ENCODE peak calls at places on chromosomes 4 and X, in ten cellular contexts. One of them, this sample, is unnamed.

GRCh38 chr4:13238936-13239335 is 245.2 kb downstream of the RAB28 start:
- DNase-seq in right lobe of liver: no peak
- DNase-seq in DND-41: no peak
- DNase-seq in stomach: no peak
- DNase-seq in PC-3: no peak
- DNase-seq in CD8-positive, alpha-beta T cell: no peak
- DNase-seq in sigmoid colon: no peak
- DNase-seq in Peyer's patch: no peak
- DNase-seq in kidney: no peak
- DNase-seq in fibroblast of lung: no peak
- DNase-seq in this sample: no peak

GRCh38 chr4:110260299-110260698 is 61.9 kb upstream of the ELOVL6 start:
- DNase-seq in right lobe of liver: no peak
- DNase-seq in DND-41: no peak
- DNase-seq in stomach: no peak
- DNase-seq in PC-3: no peak
- DNase-seq in CD8-positive, alpha-beta T cell: no peak
- DNase-seq in sigmoid colon: no peak
- DNase-seq in Peyer's patch: no peak
- DNase-seq in kidney: no peak
- DNase-seq in fibroblast of lung: no peak
- DNase-seq in this sample: no peak

GRCh38 chrX:45845142-45845541 is 644.5 kb upstream of the DIPK2B start:
- DNase-seq in right lobe of liver: no peak
- DNase-seq in DND-41: no peak
- DNase-seq in stomach: no peak
- DNase-seq in PC-3: no peak
- DNase-seq in CD8-positive, alpha-beta T cell: no peak
- DNase-seq in sigmoid colon: no peak
- DNase-seq in Peyer's patch: no peak
- DNase-seq in kidney: no peak
- DNase-seq in fibroblast of lung: no peak
- DNase-seq in this sample: no peak

GRCh38 chr4:180637616-180638015 is 1605.6 kb upstream of the TENM3 start:
- DNase-seq in right lobe of liver: no peak
- DNase-seq in DND-41: no peak
- DNase-seq in stomach: no peak
- DNase-seq in PC-3: no peak
- DNase-seq in CD8-positive, alpha-beta T cell: no peak
- DNase-seq in sigmoid colon: no peak
- DNase-seq in Peyer's patch: no peak
- DNase-seq in kidney: no peak
- DNase-seq in fibroblast of lung: no peak
- DNase-seq in this sample: no peak

GRCh38 chr4:189090174-189090814 is 850.4 kb upstream of the FRG1 start:
- DNase-seq in right lobe of liver: no peak
- DNase-seq in DND-41: no peak
- DNase-seq in stomach: no peak
- DNase-seq in PC-3: peak; percentile 25
- DNase-seq in CD8-positive, alpha-beta T cell: no peak
- DNase-seq in sigmoid colon: no peak
- DNase-seq in Peyer's patch: no peak
- DNase-seq in kidney: no peak
- DNase-seq in fibroblast of lung: peak; percentile 36
- DNase-seq in this sample: no peak

GRCh38 chr4:138438608-138439007 is 196.5 kb upstream of the SLC7A11 start:
- DNase-seq in right lobe of liver: no peak
- DNase-seq in DND-41: no peak
- DNase-seq in stomach: no peak
- DNase-seq in PC-3: no peak
- DNase-seq in CD8-positive, alpha-beta T cell: no peak
- DNase-seq in sigmoid colon: no peak
- DNase-seq in Peyer's patch: no peak
- DNase-seq in kidney: no peak
- DNase-seq in fibroblast of lung: peak; percentile 27
- DNase-seq in this sample: no peak

GRCh38 chr4:101127176-101127790 is 220.0 kb downstream of the PPP3CA start:
- DNase-seq in right lobe of liver: no peak
- DNase-seq in DND-41: no peak
- DNase-seq in stomach: no peak
- DNase-seq in PC-3: no peak
- DNase-seq in CD8-positive, alpha-beta T cell: no peak
- DNase-seq in sigmoid colon: no peak
- DNase-seq in Peyer's patch: no peak
- DNase-seq in kidney: no peak
- DNase-seq in fibroblast of lung: no peak
- DNase-seq in this sample: no peak

GRCh38 chr4:62644372-62644771 is 1444.2 kb downstream of the ADGRL3 start:
- DNase-seq in right lobe of liver: no peak
- DNase-seq in DND-41: no peak
- DNase-seq in stomach: no peak
- DNase-seq in PC-3: peak; percentile 74
- DNase-seq in CD8-positive, alpha-beta T cell: no peak
- DNase-seq in sigmoid colon: no peak
- DNase-seq in Peyer's patch: no peak
- DNase-seq in kidney: no peak
- DNase-seq in fibroblast of lung: peak; percentile 48
- DNase-seq in this sample: no peak

GRCh38 chr4:174483792-174484191 is 38.5 kb downstream of the HPGD start:
- DNase-seq in right lobe of liver: no peak
- DNase-seq in DND-41: no peak
- DNase-seq in stomach: no peak
- DNase-seq in PC-3: no peak
- DNase-seq in CD8-positive, alpha-beta T cell: no peak
- DNase-seq in sigmoid colon: no peak
- DNase-seq in Peyer's patch: no peak
- DNase-seq in kidney: no peak
- DNase-seq in fibroblast of lung: no peak
- DNase-seq in this sample: no peak

GRCh38 chr4:186707996-186708395 is 15.7 kb downstream of the FAT1 start:
- DNase-seq in right lobe of liver: no peak
- DNase-seq in DND-41: no peak
- DNase-seq in stomach: no peak
- DNase-seq in PC-3: no peak
- DNase-seq in CD8-positive, alpha-beta T cell: no peak
- DNase-seq in sigmoid colon: no peak
- DNase-seq in Peyer's patch: no peak
- DNase-seq in kidney: no peak
- DNase-seq in fibroblast of lung: no peak
- DNase-seq in this sample: no peak

GRCh38 chr4:113683143-113683542 is 78.4 kb downstream of the CAMK2D start:
- DNase-seq in right lobe of liver: no peak
- DNase-seq in DND-41: peak; percentile 65
- DNase-seq in stomach: no peak
- DNase-seq in PC-3: no peak
- DNase-seq in CD8-positive, alpha-beta T cell: peak; percentile 61
- DNase-seq in sigmoid colon: no peak
- DNase-seq in Peyer's patch: no peak
- DNase-seq in kidney: no peak
- DNase-seq in fibroblast of lung: no peak
- DNase-seq in this sample: peak; percentile 77

DNA sequence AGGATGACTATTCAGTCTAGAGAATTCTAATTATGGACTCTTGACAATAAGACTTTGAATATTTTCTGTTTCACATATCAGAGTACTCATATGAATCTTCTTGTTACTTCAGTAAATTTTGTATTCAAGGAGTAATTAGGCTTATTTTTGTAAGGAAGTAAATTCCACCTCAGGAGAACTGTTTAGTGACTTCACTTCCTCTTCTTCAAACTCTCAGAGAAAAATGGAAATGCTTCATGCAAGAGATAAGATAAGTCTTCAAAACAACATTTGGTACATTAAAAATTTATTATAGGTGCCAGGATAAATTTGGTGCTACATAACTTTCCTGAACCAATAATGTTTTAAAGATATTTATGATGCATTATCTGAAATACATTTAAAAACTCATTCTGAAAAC is 1421.9 kb downstream of the PCDH7 start:
- DNase-seq in right lobe of liver: no peak
- DNase-seq in DND-41: no peak
- DNase-seq in stomach: no peak
- DNase-seq in PC-3: no peak
- DNase-seq in CD8-positive, alpha-beta T cell: no peak
- DNase-seq in sigmoid colon: no peak
- DNase-seq in Peyer's patch: no peak
- DNase-seq in kidney: no peak
- DNase-seq in fibroblast of lung: no peak
- DNase-seq in this sample: no peak
- H3K27ac ChIP-seq in right lobe of liver: no peak overlapping the region
- H3K27ac ChIP-seq in DND-41: no peak overlapping the region
- H3K27ac ChIP-seq in stomach: no peak overlapping the region
- H3K27ac ChIP-seq in PC-3: no peak overlapping the region
- H3K27ac ChIP-seq in CD8-positive, alpha-beta T cell: no peak overlapping the region
- H3K27ac ChIP-seq in sigmoid colon: no peak overlapping the region
- H3K27ac ChIP-seq in Peyer's patch: no peak overlapping the region
- H3K27ac ChIP-seq in kidney: no peak overlapping the region
- H3K27ac ChIP-seq in fibroblast of lung: no peak overlapping the region
- H3K27ac ChIP-seq in this sample: no peak overlapping the region

DNA sequence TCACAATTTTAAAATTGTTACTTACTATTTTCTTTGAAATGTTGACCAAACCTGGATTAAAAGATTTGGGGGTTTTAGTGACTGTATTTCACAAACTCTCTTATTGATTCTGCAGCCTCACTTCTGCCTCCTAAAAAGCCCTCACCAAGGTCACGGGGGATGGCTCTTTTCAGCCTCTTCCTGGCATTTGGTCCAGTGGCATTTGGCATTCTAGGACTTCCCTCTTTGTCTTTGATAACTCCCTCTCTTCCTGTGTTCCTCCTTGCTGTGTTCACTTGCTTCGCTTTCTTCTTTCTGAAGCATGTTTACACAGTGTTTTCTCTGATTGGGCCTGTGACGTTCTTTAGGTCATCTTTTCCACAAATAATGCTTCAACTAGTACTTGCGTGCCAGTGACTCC is 21.5 kb downstream of the PKD2 start:
- DNase-seq in right lobe of liver: no peak
- DNase-seq in DND-41: no peak
- DNase-seq in stomach: no peak
- DNase-seq in PC-3: no peak
- DNase-seq in CD8-positive, alpha-beta T cell: no peak
- DNase-seq in sigmoid colon: no peak
- DNase-seq in Peyer's patch: no peak
- DNase-seq in kidney: no peak
- DNase-seq in fibroblast of lung: no peak
- DNase-seq in this sample: no peak
- H3K36me3 ChIP-seq in right lobe of liver: no peaks in the 10 kb centered on the region
- H3K36me3 ChIP-seq in DND-41: peaks cover 47% of the 10 kb centered on the region
- H3K36me3 ChIP-seq in stomach: no peaks in the 10 kb centered on the region
- H3K36me3 ChIP-seq in PC-3: peaks cover 6% of the 10 kb centered on the region
- H3K36me3 ChIP-seq in CD8-positive, alpha-beta T cell: no peaks in the 10 kb centered on the region
- H3K36me3 ChIP-seq in sigmoid colon: peaks cover 18% of the 10 kb centered on the region
- H3K36me3 ChIP-seq in Peyer's patch: no peaks in the 10 kb centered on the region
- H3K36me3 ChIP-seq in kidney: peaks cover 4% of the 10 kb centered on the region
- H3K36me3 ChIP-seq in fibroblast of lung: peaks cover 4% of the 10 kb centered on the region
- H3K36me3 ChIP-seq in this sample: no peaks in the 10 kb centered on the region

DNA sequence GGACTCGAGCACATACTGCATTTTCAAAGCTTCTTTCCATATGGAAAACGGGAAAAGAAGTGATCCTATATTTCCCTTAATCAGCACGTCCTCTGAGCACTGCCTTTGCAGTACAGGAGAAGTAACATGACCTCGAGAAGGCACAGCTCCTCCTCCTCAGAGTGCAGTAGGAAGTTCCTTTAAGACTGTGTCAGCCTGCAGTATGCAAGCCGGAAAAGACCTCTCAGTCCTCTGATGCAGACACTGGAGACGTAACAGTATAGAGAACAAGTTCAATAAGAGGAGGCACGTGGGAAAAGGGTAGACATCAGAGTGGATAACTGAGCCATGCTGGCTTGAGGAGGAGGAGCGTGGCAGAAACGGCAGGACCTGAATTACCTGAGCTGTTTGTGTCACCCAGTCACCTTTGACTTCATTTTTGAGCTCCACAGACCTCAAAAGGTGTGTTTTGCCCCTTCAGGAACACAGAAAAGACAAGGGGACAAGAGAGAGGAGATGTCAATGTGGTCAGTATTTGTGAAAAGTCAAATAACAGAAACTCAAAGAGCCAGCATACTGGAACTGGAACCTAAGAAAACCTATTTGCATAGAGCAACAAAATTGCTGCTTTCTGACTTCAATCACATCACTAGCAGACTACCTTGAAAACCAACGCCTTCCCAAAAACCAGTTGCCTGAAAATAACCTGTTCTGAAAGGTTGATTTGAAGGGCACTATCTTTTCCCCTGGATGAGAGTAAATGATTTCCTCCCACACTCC is 20.8 kb downstream of the IRF2 start:
- DNase-seq in right lobe of liver: no peak
- DNase-seq in DND-41: peak; percentile 10
- DNase-seq in stomach: peak; percentile 49
- DNase-seq in PC-3: peak; percentile 42
- DNase-seq in CD8-positive, alpha-beta T cell: peak; percentile 46
- DNase-seq in sigmoid colon: no peak
- DNase-seq in Peyer's patch: no peak
- DNase-seq in kidney: no peak
- DNase-seq in fibroblast of lung: peak; percentile 83
- DNase-seq in this sample: peak; percentile 77
- H3K4me1 ChIP-seq in right lobe of liver: no peaks in the 10 kb centered on the region
- H3K4me1 ChIP-seq in DND-41: no peaks in the 10 kb centered on the region
- H3K4me1 ChIP-seq in stomach: peaks cover 67% of the 10 kb centered on the region
- H3K4me1 ChIP-seq in PC-3: peaks cover 27% of the 10 kb centered on the region
- H3K4me1 ChIP-seq in CD8-positive, alpha-beta T cell: peaks cover 35% of the 10 kb centered on the region
- H3K4me1 ChIP-seq in sigmoid colon: no peaks in the 10 kb centered on the region
- H3K4me1 ChIP-seq in Peyer's patch: peaks cover 8% of the 10 kb centered on the region
- H3K4me1 ChIP-seq in kidney: peaks cover 24% of the 10 kb centered on the region
- H3K4me1 ChIP-seq in fibroblast of lung: peaks cover 22% of the 10 kb centered on the region
- H3K4me1 ChIP-seq in this sample: peaks cover 18% of the 10 kb centered on the region

GRCh38 chr4:6925357-6925836 is 15.8 kb downstream of the TBC1D14 start:
- DNase-seq in right lobe of liver: no peak
- DNase-seq in DND-41: no peak
- DNase-seq in stomach: no peak
- DNase-seq in PC-3: no peak
- DNase-seq in CD8-positive, alpha-beta T cell: no peak
- DNase-seq in sigmoid colon: peak; percentile 80
- DNase-seq in Peyer's patch: no peak
- DNase-seq in kidney: no peak
- DNase-seq in fibroblast of lung: no peak
- DNase-seq in this sample: no peak

GRCh38 chr4:6929339-6929734 is 19.7 kb downstream of the TBC1D14 start:
- DNase-seq in right lobe of liver: no peak
- DNase-seq in DND-41: no peak
- DNase-seq in stomach: no peak
- DNase-seq in PC-3: no peak
- DNase-seq in CD8-positive, alpha-beta T cell: no peak
- DNase-seq in sigmoid colon: no peak
- DNase-seq in Peyer's patch: no peak
- DNase-seq in kidney: no peak
- DNase-seq in fibroblast of lung: no peak
- DNase-seq in this sample: no peak

GRCh38 chr4:6926081-6926480 is 16.5 kb downstream of the TBC1D14 start:
- DNase-seq in right lobe of liver: no peak
- DNase-seq in DND-41: no peak
- DNase-seq in stomach: no peak
- DNase-seq in PC-3: no peak
- DNase-seq in CD8-positive, alpha-beta T cell: no peak
- DNase-seq in sigmoid colon: no peak
- DNase-seq in Peyer's patch: no peak
- DNase-seq in kidney: no peak
- DNase-seq in fibroblast of lung: no peak
- DNase-seq in this sample: no peak

GRCh38 chr4:6928067-6928466 is 18.4 kb downstream of the TBC1D14 start:
- DNase-seq in right lobe of liver: no peak
- DNase-seq in DND-41: no peak
- DNase-seq in stomach: no peak
- DNase-seq in PC-3: no peak
- DNase-seq in CD8-positive, alpha-beta T cell: no peak
- DNase-seq in sigmoid colon: no peak
- DNase-seq in Peyer's patch: no peak
- DNase-seq in kidney: no peak
- DNase-seq in fibroblast of lung: no peak
- DNase-seq in this sample: no peak

GRCh38 chr4:6926681-6927478 is 17.3 kb downstream of the TBC1D14 start:
- DNase-seq in right lobe of liver: peak; percentile 85
- DNase-seq in DND-41: peak; percentile 43
- DNase-seq in stomach: peak; percentile 62
- DNase-seq in PC-3: no peak
- DNase-seq in CD8-positive, alpha-beta T cell: peak; percentile 65
- DNase-seq in sigmoid colon: no peak
- DNase-seq in Peyer's patch: peak; percentile 90
- DNase-seq in kidney: no peak
- DNase-seq in fibroblast of lung: peak; percentile 66
- DNase-seq in this sample: peak; percentile 43
- H3K27ac ChIP-seq in right lobe of liver: peak overlapping the region; percentile 76
- H3K27ac ChIP-seq in DND-41: no peak overlapping the region
- H3K27ac ChIP-seq in stomach: peak overlapping the region; percentile 82
- H3K27ac ChIP-seq in PC-3: no peak overlapping the region
- H3K27ac ChIP-seq in CD8-positive, alpha-beta T cell: no peak overlapping the region
- H3K27ac ChIP-seq in sigmoid colon: peak overlapping the region; percentile 49
- H3K27ac ChIP-seq in Peyer's patch: peak overlapping the region; percentile 46
- H3K27ac ChIP-seq in kidney: peak overlapping the region; percentile 84
- H3K27ac ChIP-seq in fibroblast of lung: no peak overlapping the region
- H3K27ac ChIP-seq in this sample: peak overlapping the region; percentile 56